ENCODE peak calls at places on chromosome 18, in seven cellular contexts. P is fibroblast of the aortic adventitia; G is PC-9; H is GM23248; W is effector memory CD4-positive, alpha-beta T cell; I is left ventricle myocardium inferior; C is tibial artery. J is an unnamed sample.

GRCh38 chr18:67818432-67818831 is 301.9 kb upstream of the DSEL start:
- DNase-seq in P (no peak), G (no peak), H (no peak), W (no peak), I (no peak), C (no peak), J (no peak)

GRCh38 chr18:72458256-72458655 is 85.9 kb downstream of the CBLN2 start:
- DNase-seq in P (no peak), G (no peak), H (no peak), W (no peak), I (no peak), C (no peak), J (no peak)

GRCh38 chr18:31684279-31685096 is at the start of gene B4GALT6:
- DNase-seq in P (no peak), G (no peak), H (peak; percentile 41), W (no peak), I (no peak), C (no peak), J (peak; percentile 37)

GRCh38 chr18:79478484-79479113 is 82.9 kb downstream of the NFATC1 start:
- DNase-seq in P (no peak), G (no peak), H (no peak), W (no peak), I (peak; percentile 12), C (peak; percentile 55), J (no peak)

GRCh38 chr18:23761941-23762340 is 72.7 kb downstream of the LAMA3 start:
- DNase-seq in P (no peak), G (no peak), H (no peak), W (no peak), I (no peak), C (no peak), J (no peak)

GRCh38 chr18:36132756-36133155 is 3.1 kb downstream of the ELP2 start:
- DNase-seq in P (no peak), G (no peak), H (no peak), W (no peak), I (no peak), C (no peak), J (no peak)

GRCh38 chr18:54284967-54285785 is 15.9 kb downstream of the POLI start:
- DNase-seq in P (peak; percentile 47), G (no peak), H (peak; percentile 81), W (peak; percentile 20), I (peak; percentile 55), C (no peak), J (peak; percentile 51)

GRCh38 chr18:5461056-5461455 is 82.7 kb downstream of the EPB41L3 start:
- DNase-seq in P (no peak), G (no peak), H (peak; percentile 12), W (no peak), I (no peak), C (no peak), J (no peak)

GRCh38 chr18:48962252-48962856 is 11.6 kb upstream of the SMAD7 start:
- DNase-seq in P (no peak), G (no peak), H (no peak), W (no peak), I (no peak), C (no peak), J (no peak)

GRCh38 chr18:21243041-21243431 is 1.0 kb downstream of the GREB1L start:
- DNase-seq in P (peak; percentile 6), G (no peak), H (peak; percentile 48), W (no peak), I (no peak), C (no peak), J (no peak)

GRCh38 chr18:21242141-21243040 is at the start of gene GREB1L:
- DNase-seq in P (peak; percentile 22), G (peak; percentile 38), H (peak; percentile 90), W (no peak), I (peak; percentile 61), C (peak; percentile 73), J (peak; percentile 67)

GRCh38 chr18:21241224-21242131 is 554 bp upstream of the GREB1L start:
- DNase-seq in P (no peak), G (no peak), H (peak; percentile 52), W (no peak), I (no peak), C (peak; percentile 66), J (no peak)
- H3K4me3 ChIP-seq in P (peak overlapping the region; percentile 13), G (peak overlapping the region; percentile 58), H (peak overlapping the region; percentile 67), W (no peak overlapping the region), I (peak overlapping the region; percentile 78), C (peak overlapping the region; percentile 77), J (peak overlapping the region; percentile 31)

DNA sequence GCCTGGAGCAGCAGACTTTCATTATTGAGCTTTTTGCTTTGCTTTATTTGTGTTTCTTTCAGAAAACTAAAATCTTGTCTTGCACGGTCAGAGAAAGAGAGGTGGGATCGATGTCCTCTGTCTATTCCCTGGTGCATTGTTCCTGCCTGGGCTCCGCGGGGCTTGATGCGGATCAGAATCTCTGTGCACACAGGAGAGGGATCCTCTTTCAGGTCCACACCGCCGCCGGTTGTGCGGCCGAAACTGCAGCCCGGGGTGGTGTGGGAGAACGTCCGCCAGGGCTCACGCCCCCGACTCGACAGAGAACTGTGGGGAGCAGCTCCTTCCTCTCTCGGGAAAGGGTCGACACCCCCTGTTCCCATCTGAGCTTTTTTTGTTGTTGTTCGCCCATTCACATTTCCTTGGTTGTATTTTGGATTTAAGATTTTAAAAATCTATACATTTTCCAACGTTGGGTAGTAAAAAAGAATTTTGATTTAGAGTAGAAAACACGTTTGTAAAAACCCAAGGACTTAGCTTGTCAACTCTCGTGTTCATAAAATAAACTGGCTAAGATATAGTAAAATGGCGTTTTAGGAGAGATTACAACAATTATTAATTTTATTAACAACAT is 23.6 kb upstream of the ZNF516 start:
- DNase-seq in P (peak; percentile 19), G (no peak), H (peak; percentile 77), W (no peak), I (peak; percentile 42), C (peak; percentile 71), J (no peak)
- H3K4me3 ChIP-seq in P (peak overlapping the region; percentile 44), G (no peak overlapping the region), H (peak overlapping the region; percentile 74), W (peak overlapping the region; percentile 22), I (peak overlapping the region; percentile 58), C (peak overlapping the region; percentile 10), J (no peak overlapping the region)

GRCh38 chr18:57792741-57793629 is 10.1 kb downstream of the ATP8B1 start:
- DNase-seq in P (peak; percentile 61), G (no peak), H (peak; percentile 27), W (no peak), I (no peak), C (peak; percentile 82), J (peak; percentile 18)
- H3K4me3 ChIP-seq in P (peak overlapping the region; percentile 39), G (no peak overlapping the region), H (peak overlapping the region; percentile 36), W (no peak overlapping the region), I (peak overlapping the region; percentile 42), C (peak overlapping the region; percentile 44), J (no peak overlapping the region)

GRCh38 chr18:52339891-52340371 is at the start of gene DCC:
- DNase-seq in P (peak; percentile 21), G (no peak), H (peak; percentile 58), W (no peak), I (no peak), C (no peak), J (peak; percentile 13)
- H3K4me3 ChIP-seq in P (no peak within 1 kb of the TSS), G (no peak within 1 kb of the TSS), H (peak within 1 kb of the TSS; percentile 54), W (no peak within 1 kb of the TSS), I (peak within 1 kb of the TSS; percentile 42), C (peak within 1 kb of the TSS; percentile 34), J (no peak within 1 kb of the TSS)

DNA sequence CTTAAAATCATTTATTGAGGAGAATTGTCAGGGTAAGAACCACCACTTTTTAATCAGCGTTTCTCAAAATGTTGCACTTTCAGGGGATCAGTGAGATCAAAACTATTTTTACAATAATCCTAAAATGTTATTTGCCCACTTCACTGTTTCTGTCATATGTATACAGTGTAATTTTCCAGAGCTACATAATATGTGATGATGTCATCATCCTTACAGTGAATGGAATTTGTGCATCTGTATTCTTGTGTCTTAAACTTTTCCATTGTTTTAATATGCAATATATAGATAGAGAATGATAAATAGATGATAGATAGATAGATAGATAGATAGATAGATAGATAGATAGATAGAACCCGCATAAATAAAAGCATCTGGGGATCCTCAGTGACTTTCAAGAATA is 518.0 kb downstream of the ADCYAP1 start:
- DNase-seq in P (no peak), G (no peak), H (no peak), W (no peak), I (no peak), C (no peak), J (no peak)
- H3K4me3 ChIP-seq in P (no peak overlapping the region), G (no peak overlapping the region), H (no peak overlapping the region), W (no peak overlapping the region), I (no peak overlapping the region), C (no peak overlapping the region), J (no peak overlapping the region)

GRCh38 chr18:45838302-45839070 is 13.0 kb downstream of the SIGLEC15 start:
- DNase-seq in P (no peak), G (no peak), H (peak; percentile 58), W (no peak), I (no peak), C (no peak), J (no peak)
- H3K4me3 ChIP-seq in P (no peak overlapping the region), G (no peak overlapping the region), H (peak overlapping the region; percentile 30), W (no peak overlapping the region), I (peak overlapping the region; percentile 64), C (peak overlapping the region; percentile 52), J (no peak overlapping the region)

GRCh38 chr18:59547691-59548182 is 149.5 kb downstream of the CCBE1 start:
- DNase-seq in P (peak; percentile 84), G (no peak), H (peak; percentile 81), W (no peak), I (no peak), C (no peak), J (no peak)
- H3K4me3 ChIP-seq in P (no peak overlapping the region), G (no peak overlapping the region), H (peak overlapping the region; percentile 27), W (no peak overlapping the region), I (no peak overlapping the region), C (no peak overlapping the region), J (no peak overlapping the region)

J was measured in MG63.